ENCODE peak calls at places on chromosomes 2 and 18, in nine cellular contexts. I, J, G, Q, B, H, D, T and E are unnamed samples. For H3K27me3 and H3K36me3, the result is how much of the 10 kb centered on the place peaks cover.

GRCh38 chr2:231286964-231287363 is 88.5 kb downstream of the ARMC9 start:
- DNase-seq in I (no peak), J (no peak), G (no peak), Q (no peak), B (no peak), H (no peak), D (no peak), T (no peak), E (no peak)

GRCh38 chr2:24721470-24721869 is 71.7 kb downstream of the PTRHD1 start:
- DNase-seq in I (no peak), J (no peak), G (peak), Q (no peak), B (peak), H (peak), D (peak), T (peak), E (peak)

GRCh38 chr2:121471571-121472464 is 58.9 kb upstream of the RNU4ATAC start:
- DNase-seq in I (no peak), J (no peak), G (no peak), Q (no peak), B (no peak), H (no peak), D (no peak), T (no peak), E (no peak)

GRCh38 chr2:34480366-34480765 is 881.3 kb upstream of the FAM98A start:
- DNase-seq in I (no peak), J (no peak), G (no peak), Q (no peak), B (no peak), H (no peak), D (no peak), T (no peak), E (no peak)

GRCh38 chr2:11056614-11057013 is 98.7 kb upstream of the SLC66A3 start:
- DNase-seq in I (no peak), J (peak), G (peak), Q (no peak), B (peak), H (no peak), D (no peak), T (peak), E (peak)

GRCh38 chr2:160360089-160360757 is 133.4 kb downstream of the RBMS1 start:
- DNase-seq in I (no peak), J (no peak), G (no peak), Q (no peak), B (no peak), H (no peak), D (no peak), T (no peak), E (no peak)

GRCh38 chr2:226977775-226978190 is 141.9 kb downstream of the RHBDD1 start:
- DNase-seq in I (no peak), J (no peak), G (peak), Q (no peak), B (peak), H (no peak), D (no peak), T (peak), E (no peak)

GRCh38 chr2:16151281-16151570 is 210.9 kb downstream of the MYCN start:
- DNase-seq in I (no peak), J (no peak), G (no peak), Q (no peak), B (no peak), H (no peak), D (no peak), T (no peak), E (no peak)

GRCh38 chr2:64825831-64826496 is 163.2 kb upstream of the SLC1A4 start:
- DNase-seq in I (no peak), J (no peak), G (no peak), Q (no peak), B (no peak), H (no peak), D (no peak), T (no peak), E (no peak)

GRCh38 chr18:26868968-26869586 is 3.6 kb upstream of the AQP4 start:
- DNase-seq in I (no peak), J (no peak), G (no peak), Q (no peak), B (no peak), H (no peak), D (no peak), T (no peak), E (peak)

GRCh38 chr2:38634684-38635083 is 31.2 kb upstream of the GALM start:
- DNase-seq in I (no peak), J (no peak), G (no peak), Q (no peak), B (no peak), H (no peak), D (no peak), T (no peak), E (no peak)

GRCh38 chr2:20536619-20537422 is 89.9 kb downstream of the RHOB start:
- DNase-seq in I (no peak), J (no peak), G (no peak), Q (no peak), B (no peak), H (peak), D (no peak), T (no peak), E (no peak)

GRCh38 chr2:44596537-44597320 is 235.0 kb downstream of the CAMKMT start:
- DNase-seq in I (no peak), J (no peak), G (no peak), Q (no peak), B (no peak), H (no peak), D (no peak), T (no peak), E (no peak)

GRCh38 chr2:39938035-39938835 is 159.2 kb upstream of the THUMPD2 start:
- DNase-seq in I (no peak), J (no peak), G (no peak), Q (no peak), B (no peak), H (no peak), D (no peak), T (peak), E (no peak)

GRCh38 chr2:28206786-28207185 is 185.9 kb upstream of the FOSL2 start:
- DNase-seq in I (no peak), J (no peak), G (no peak), Q (no peak), B (no peak), H (no peak), D (no peak), T (no peak), E (peak)

GRCh38 chr2:215751200-215751910 is 262.0 kb downstream of the MREG start:
- DNase-seq in I (no peak), J (no peak), G (no peak), Q (no peak), B (no peak), H (no peak), D (no peak), T (peak), E (peak)

GRCh38 chr18:26579941-26580618 is 31.7 kb upstream of the KCTD1 start:
- DNase-seq in I (no peak), J (peak), G (peak), Q (no peak), B (no peak), H (no peak), D (no peak), T (no peak), E (no peak)

GRCh38 chr2:168201211-168201610 is 46.2 kb downstream of the STK39 start:
- DNase-seq in I (no peak), J (no peak), G (no peak), Q (no peak), B (no peak), H (no peak), D (no peak), T (no peak), E (no peak)

GRCh38 chr2:195319548-195320415 is 337.2 kb upstream of the SLC39A10 start:
- DNase-seq in I (no peak), J (no peak), G (no peak), Q (no peak), B (no peak), H (no peak), D (no peak), T (peak), E (no peak)

GRCh38 chr2:235021752-235022151 is 69.9 kb downstream of the SH3BP4 start:
- DNase-seq in I (no peak), J (no peak), G (no peak), Q (no peak), B (no peak), H (no peak), D (no peak), T (peak), E (no peak)

GRCh38 chr2:111715987-111716900 is 167.7 kb downstream of the ANAPC1 start:
- DNase-seq in I (no peak), J (no peak), G (no peak), Q (no peak), B (no peak), H (no peak), D (no peak), T (no peak), E (no peak)

GRCh38 chr18:54883816-54884604 is 55.7 kb downstream of the RAB27B start:
- DNase-seq in I (no peak), J (no peak), G (no peak), Q (no peak), B (no peak), H (no peak), D (no peak), T (no peak), E (no peak)

GRCh38 chr2:28359222-28360065 is 33.2 kb upstream of the FOSL2 start:
- DNase-seq in I (peak), J (no peak), G (peak), Q (peak), B (peak), H (no peak), D (no peak), T (peak), E (peak)

GRCh38 chr18:26383454-26384270 is 157.4 kb downstream of the TAF4B start:
- DNase-seq in I (no peak), J (peak), G (peak), Q (no peak), B (no peak), H (no peak), D (no peak), T (peak), E (peak)

GRCh38 chr2:148455791-148456190 is 188.8 kb upstream of the EPC2 start:
- DNase-seq in I (no peak), J (no peak), G (no peak), Q (no peak), B (no peak), H (no peak), D (no peak), T (peak), E (no peak)

GRCh38 chr2:8453904-8454302 is 228.0 kb upstream of the ID2 start:
- DNase-seq in I (no peak), J (no peak), G (no peak), Q (no peak), B (no peak), H (peak), D (no peak), T (no peak), E (peak)
- H3K27ac ChIP-seq in I (no peak), J (no peak), G (no peak), Q (no peak), B (peak), H (no peak), D (no peak), T (no peak), E (peak)

DNA sequence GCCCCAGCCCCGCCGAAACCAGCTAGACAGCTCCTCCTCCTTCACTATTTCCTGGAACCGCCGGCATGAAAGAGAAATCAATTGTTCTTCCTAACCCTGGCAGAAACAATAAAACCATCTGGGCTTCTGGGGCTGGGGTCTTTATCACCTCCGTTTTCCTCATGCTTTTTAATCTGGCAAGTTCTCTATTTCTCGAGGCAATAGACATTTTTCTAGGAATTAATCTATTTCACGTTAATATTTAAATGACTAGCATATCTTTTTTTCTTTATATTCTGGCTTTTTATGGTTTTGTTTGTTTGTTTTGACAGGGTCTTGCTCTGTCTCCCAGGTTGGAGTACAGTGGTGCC is 1.4 kb upstream of the KIF1A start:
- DNase-seq in I (no peak), J (no peak), G (no peak), Q (no peak), B (no peak), H (no peak), D (no peak), T (no peak), E (no peak)
- H3K27me3 ChIP-seq in I (under half), J (under half), G (half or more), Q (under half), B (half or more), H (half or more), D (half or more), T (half or more), E (under half)

GRCh38 chr2:135931776-135932438 is 53.5 kb downstream of the DARS1 start:
- DNase-seq in I (no peak), J (no peak), G (no peak), Q (no peak), B (no peak), H (no peak), D (no peak), T (no peak), E (no peak)
- H3K36me3 ChIP-seq in I (under half), J (under half), G (under half), Q (under half), B (under half), H (under half), D (under half), T (half or more), E (half or more)

GRCh38 chr2:237281900-237282306 is 132.1 kb downstream of the COL6A3 start:
- DNase-seq in I (no peak), J (no peak), G (peak), Q (no peak), B (no peak), H (no peak), D (no peak), T (peak), E (peak)

GRCh38 chr2:237278593-237278992 is 135.4 kb downstream of the COL6A3 start:
- DNase-seq in I (no peak), J (no peak), G (no peak), Q (no peak), B (peak), H (peak), D (peak), T (no peak), E (no peak)

GRCh38 chr2:237280937-237281336 is 133.0 kb downstream of the COL6A3 start:
- DNase-seq in I (no peak), J (no peak), G (no peak), Q (no peak), B (no peak), H (no peak), D (no peak), T (no peak), E (no peak)

GRCh38 chr2:237279012-237279768 is 134.8 kb downstream of the COL6A3 start:
- DNase-seq in I (no peak), J (no peak), G (no peak), Q (no peak), B (no peak), H (peak), D (no peak), T (no peak), E (no peak)

GRCh38 chr2:237280235-237280634 is 133.7 kb downstream of the COL6A3 start:
- DNase-seq in I (no peak), J (no peak), G (peak), Q (no peak), B (no peak), H (no peak), D (no peak), T (peak), E (peak)
- H3K27ac ChIP-seq in I (no peak), J (no peak), G (peak), Q (no peak), B (peak), H (peak), D (no peak), T (peak), E (no peak)

GRCh38 chr2:19356545-19357382 is 1.7 kb downstream of the OSR1 start:
- DNase-seq in I (no peak), J (no peak), G (no peak), Q (no peak), B (no peak), H (no peak), D (no peak), T (peak), E (no peak)
- H3K27me3 ChIP-seq in I (half or more), J (under half), G (half or more), Q (half or more), B (half or more), H (half or more), D (half or more), T (under half), E (under half)

DNA sequence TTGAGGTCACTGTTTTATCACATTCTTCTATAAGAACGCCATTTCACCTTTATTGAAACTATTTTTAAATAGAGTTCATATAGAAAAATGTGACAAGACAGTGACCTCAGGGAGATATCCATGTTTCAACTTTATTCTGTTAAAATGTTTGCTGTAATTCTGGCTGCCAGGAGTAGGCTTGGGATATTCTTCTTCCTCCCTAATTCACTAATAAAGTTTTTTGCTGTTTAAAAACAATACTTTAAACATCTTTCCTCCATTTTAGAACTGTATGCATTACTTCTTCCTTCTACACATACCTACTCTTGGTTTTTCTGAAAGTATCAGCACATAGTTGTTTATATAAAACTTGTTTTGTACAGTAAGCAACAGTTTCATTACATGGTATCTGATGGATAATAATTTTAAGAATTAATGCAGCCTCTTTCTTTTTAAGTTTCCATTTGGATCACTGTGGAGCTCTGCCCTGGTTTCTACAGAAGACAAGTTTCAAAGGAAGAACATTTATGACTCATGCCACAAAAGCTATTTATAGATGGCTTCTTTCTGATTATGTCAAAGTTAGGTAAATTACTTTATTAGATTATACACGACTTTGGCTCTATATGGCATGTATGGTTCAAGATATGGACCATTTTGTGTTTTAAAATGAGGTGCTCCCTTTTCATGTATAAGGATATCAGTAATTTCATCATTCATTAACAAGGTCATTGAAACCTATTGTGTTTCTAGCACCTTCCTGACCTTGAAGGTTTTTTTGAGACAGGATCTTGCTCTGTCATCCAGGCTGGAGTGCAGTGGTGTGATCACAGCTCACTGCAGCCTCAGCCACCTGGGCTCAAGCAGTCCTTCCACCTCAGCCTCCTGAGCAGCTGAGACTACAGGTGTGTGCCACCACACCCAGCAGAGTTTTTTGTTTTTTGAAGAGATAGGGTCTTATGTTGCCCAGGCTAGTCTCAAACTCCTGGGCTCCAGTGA is 7.2 kb downstream of the CPSF3 start:
- DNase-seq in I (no peak), J (no peak), G (no peak), Q (no peak), B (peak), H (no peak), D (no peak), T (peak), E (no peak)
- H3K36me3 ChIP-seq in I (half or more), J (under half), G (under half), Q (under half), B (under half), H (under half), D (under half), T (half or more), E (under half)